ENCODE peak calls at places on chromosomes 11 and 22, in ten cellular contexts. B, T, D, O, C, M, U, J, K and N are unnamed samples.

GRCh38 chr11:125063429-125064043 is 431 bp downstream of the SLC37A2 start:
- DNase-seq in B (no peak), T (no peak), D (no peak), O (no peak), C (no peak), M (no peak), U (peak; percentile 63), J (no peak), K (no peak), N (no peak)

GRCh38 chr11:110431212-110432073 is 1.7 kb downstream of the FDX1 start:
- DNase-seq in B (no peak), T (no peak), D (no peak), O (no peak), C (no peak), M (no peak), U (no peak), J (peak; percentile 25), K (no peak), N (no peak)

GRCh38 chr22:36194971-36195370 is 6.6 kb downstream of the APOL4 start:
- DNase-seq in B (peak; percentile 47), T (peak; percentile 22), D (peak; percentile 49), O (no peak), C (peak; percentile 63), M (peak; percentile 25), U (no peak), J (peak; percentile 32), K (no peak), N (no peak)

GRCh38 chr11:94550513-94550912 is 6.8 kb downstream of the FUT4 start:
- DNase-seq in B (no peak), T (no peak), D (no peak), O (no peak), C (no peak), M (no peak), U (no peak), J (no peak), K (no peak), N (no peak)

GRCh38 chr11:59776210-59777066 is 21.3 kb downstream of the STX3 start:
- DNase-seq in B (no peak), T (peak; percentile 85), D (no peak), O (no peak), C (peak; percentile 58), M (no peak), U (no peak), J (peak; percentile 93), K (peak; percentile 96), N (no peak)

GRCh38 chr11:113477321-113477720 is 2.1 kb upstream of the DRD2 start:
- DNase-seq in B (no peak), T (no peak), D (no peak), O (no peak), C (no peak), M (no peak), U (no peak), J (no peak), K (no peak), N (no peak)

GRCh38 chr11:2862395-2862949 is 23.1 kb downstream of the CDKN1C start:
- DNase-seq in B (peak; percentile 51), T (no peak), D (no peak), O (no peak), C (no peak), M (no peak), U (no peak), J (no peak), K (no peak), N (no peak)

GRCh38 chr22:37887610-37888378 is 18.3 kb upstream of the MICALL1 start:
- DNase-seq in B (no peak), T (no peak), D (peak; percentile 93), O (peak; percentile 67), C (no peak), M (no peak), U (no peak), J (peak; percentile 88), K (peak; percentile 96), N (no peak)

GRCh38 chr22:24486501-24486921 is 8.6 kb upstream of the UPB1 start:
- DNase-seq in B (no peak), T (no peak), D (no peak), O (no peak), C (no peak), M (no peak), U (no peak), J (peak; percentile 95), K (no peak), N (no peak)

GRCh38 chr11:14537134-14537599 is 17.0 kb upstream of the PSMA1 start:
- DNase-seq in B (peak; percentile 26), T (no peak), D (no peak), O (no peak), C (peak; percentile 22), M (peak; percentile 20), U (no peak), J (peak; percentile 5), K (no peak), N (no peak)

GRCh38 chr22:40463727-40464126 is 93.3 kb downstream of the SGSM3 start:
- DNase-seq in B (no peak), T (no peak), D (no peak), O (no peak), C (no peak), M (no peak), U (no peak), J (no peak), K (no peak), N (no peak)

GRCh38 chr11:101043940-101044339 is 85.7 kb downstream of the PGR start:
- DNase-seq in B (no peak), T (no peak), D (no peak), O (no peak), C (no peak), M (no peak), U (no peak), J (no peak), K (no peak), N (no peak)

GRCh38 chr11:43989162-43989961 is 46.9 kb downstream of the C11orf96 start:
- DNase-seq in B (peak; percentile 13), T (no peak), D (no peak), O (no peak), C (no peak), M (no peak), U (no peak), J (no peak), K (no peak), N (no peak)

GRCh38 chr22:16866167-16866566 is 41.0 kb upstream of the XKR3 start:
- DNase-seq in B (no peak), T (no peak), D (no peak), O (no peak), C (no peak), M (no peak), U (no peak), J (no peak), K (no peak), N (no peak)

GRCh38 chr11:132472411-132473205 is 1059.7 kb downstream of the OPCML start:
- DNase-seq in B (no peak), T (no peak), D (no peak), O (peak; percentile 67), C (no peak), M (no peak), U (no peak), J (no peak), K (no peak), N (no peak)

GRCh38 chr22:25702046-25702445 is 39.9 kb upstream of the MYO18B start:
- DNase-seq in B (no peak), T (no peak), D (no peak), O (no peak), C (no peak), M (no peak), U (no peak), J (peak; percentile 2), K (no peak), N (no peak)

GRCh38 chr22:24953294-24954113 is 988 bp downstream of the KIAA1671 start:
- DNase-seq in B (no peak), T (no peak), D (no peak), O (no peak), C (peak; percentile 34), M (no peak), U (no peak), J (no peak), K (no peak), N (no peak)

GRCh38 chr22:46357186-46357500 is 21.6 kb downstream of the TRMU start:
- DNase-seq in B (no peak), T (no peak), D (no peak), O (no peak), C (no peak), M (no peak), U (no peak), J (no peak), K (no peak), N (no peak)
- TF ChIP-seq CTCF in B (no peak), T (no peak), D (no peak), O (no peak), C (no peak), M (no peak), U (no peak), J (no peak), K (no peak), N (no peak)

GRCh38 chr11:120055646-120056045 is 82.3 kb downstream of the TRIM29 start:
- DNase-seq in B (no peak), T (no peak), D (peak; percentile 91), O (no peak), C (no peak), M (no peak), U (no peak), J (peak; percentile 93), K (no peak), N (no peak)
- TF ChIP-seq CTCF in B (no peak), T (no peak), D (peak; percentile 10), O (no peak), C (no peak), M (no peak), U (no peak), J (no peak), K (no peak), N (no peak)

DNA sequence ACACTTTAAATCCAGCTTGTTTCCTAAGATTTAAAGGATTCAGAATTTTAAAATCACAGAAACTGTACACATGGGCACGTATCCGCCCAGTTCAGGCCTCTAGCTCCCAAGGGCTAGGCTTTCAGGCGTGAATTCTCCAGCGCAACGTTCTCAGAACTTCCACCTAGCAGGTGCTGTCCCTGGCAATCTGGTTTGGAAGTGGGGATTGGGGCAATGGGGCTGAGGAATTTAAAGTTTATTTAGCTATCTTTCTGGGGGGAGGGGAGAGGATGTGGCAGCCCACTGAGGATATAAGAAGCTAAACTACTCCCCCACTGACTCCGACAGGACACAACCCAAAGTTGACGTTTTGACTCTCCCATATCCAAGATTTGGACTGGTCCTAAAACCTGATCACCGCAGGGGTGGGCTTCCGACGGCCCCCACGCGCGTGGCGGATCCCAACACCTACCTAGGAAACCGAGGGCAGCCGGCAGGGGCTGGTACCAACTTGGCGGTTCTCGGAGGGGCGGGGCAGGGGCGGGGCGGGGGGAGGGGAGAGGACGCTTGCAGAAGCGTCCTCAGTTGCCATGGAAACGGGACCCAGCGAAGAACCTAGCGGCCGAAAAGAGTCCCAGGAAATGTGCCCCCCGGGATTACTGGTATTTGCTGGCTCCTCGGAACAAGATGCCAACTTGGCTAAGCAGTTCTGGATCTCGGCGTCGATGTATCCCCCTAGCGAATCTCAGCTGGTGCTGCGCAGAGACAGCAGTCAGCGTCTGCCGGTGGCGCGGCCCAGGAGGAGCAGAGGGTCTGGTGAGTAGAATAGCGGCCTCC is at the start of gene HOATZ:
- DNase-seq in B (peak; percentile 46), T (no peak), D (no peak), O (no peak), C (no peak), M (no peak), U (peak; percentile 69), J (no peak), K (no peak), N (no peak)
- TF ChIP-seq CTCF in B (peak; percentile 49), T (no peak), D (no peak), O (peak; percentile 20), C (no peak), M (no peak), U (peak; percentile 63), J (no peak), K (no peak), N (no peak)

GRCh38 chr11:36056160-36056751 is 112.4 kb downstream of the LDLRAD3 start:
- DNase-seq in B (peak; percentile 47), T (no peak), D (no peak), O (no peak), C (peak; percentile 45), M (no peak), U (no peak), J (peak; percentile 24), K (peak; percentile 15), N (no peak)
- TF ChIP-seq CTCF in B (peak; percentile 63), T (peak; percentile 45), D (peak; percentile 41), O (peak; percentile 56), C (peak; percentile 46), M (no peak), U (peak; percentile 76), J (peak; percentile 78), K (peak; percentile 69), N (peak; percentile 31)